ENCODE peak calls at places on chromosomes 13 and 19, in five cellular contexts. S, E, L, K and N are unnamed samples.

GRCh38 chr19:22472180-22472637 is 50.1 kb upstream of the ZNF98 start:
- DNase-seq in L (no peak), K (no peak), E (no peak), S (no peak), N (no peak)

GRCh38 chr13:51814825-51815650 is 11.1 kb upstream of the DHRS12 start:
- DNase-seq in K (peak; percentile 77), S (peak; percentile 68), E (peak; percentile 59), L (peak; percentile 81), N (no peak)

GRCh38 chr19:17052439-17052838 is 22.8 kb downstream of the HAUS8 start:
- DNase-seq in S (no peak), K (peak; percentile 53), L (no peak), E (peak; percentile 60), N (no peak)

GRCh38 chr13:31699650-31700049 is 39.7 kb upstream of the RXFP2 start:
- DNase-seq in L (no peak), E (no peak), K (no peak), S (no peak), N (no peak)

GRCh38 chr13:74883834-74884233 is 598.1 kb downstream of the TBC1D4 start:
- DNase-seq in K (no peak), S (no peak), L (no peak), E (peak; percentile 25), N (no peak)

GRCh38 chr19:3046621-3047306 is 15.5 kb downstream of the TLE5 start:
- DNase-seq in K (peak; percentile 35), S (no peak), L (no peak), E (no peak), N (no peak)

GRCh38 chr13:110869805-110870706 is 44.8 kb downstream of the ANKRD10 start:
- DNase-seq in L (no peak), K (peak; percentile 60), E (peak; percentile 100), S (peak; percentile 87), N (peak; percentile 99)

GRCh38 chr13:102768914-102769313 is 4.7 kb downstream of the TEX30 start:
- DNase-seq in K (no peak), S (no peak), E (peak; percentile 41), L (no peak), N (no peak)

GRCh38 chr19:45762870-45763631 is 6.0 kb downstream of the SIX5 start:
- DNase-seq in S (no peak), K (no peak), L (no peak), E (no peak), N (no peak)

GRCh38 chr13:37709318-37709717 is 110.8 kb upstream of the POSTN start:
- DNase-seq in S (no peak), E (no peak), L (no peak), K (no peak), N (no peak)

GRCh38 chr13:93289842-93290241 is 63.2 kb downstream of the GPC6 start:
- DNase-seq in L (no peak), K (no peak), E (no peak), S (no peak), N (no peak)

GRCh38 chr13:21039097-21039800 is 22.1 kb downstream of the LATS2 start:
- DNase-seq in L (no peak), S (no peak), E (peak; percentile 18), K (no peak), N (no peak)

GRCh38 chr13:45299194-45299593 is 41.8 kb downstream of the TPT1 start:
- DNase-seq in E (peak; percentile 69), K (no peak), S (no peak), L (no peak), N (no peak)

GRCh38 chr19:38793186-38793585 is 4.2 kb downstream of the LGALS7B start:
- DNase-seq in E (peak; percentile 32), S (no peak), L (no peak), K (no peak), N (peak; percentile 51)

GRCh38 chr13:31972453-31972852 is 59.1 kb upstream of the FRY start:
- DNase-seq in K (no peak), S (no peak), L (no peak), E (no peak), N (no peak)

GRCh38 chr19:3343619-3344502 is 22.5 kb upstream of the NFIC start:
- DNase-seq in L (no peak), E (peak; percentile 92), S (peak; percentile 51), K (peak; percentile 72), N (peak; percentile 44)

GRCh38 chr19:35995655-35995993 is 636 bp downstream of the SDHAF1 start:
- DNase-seq in L (no peak), S (peak; percentile 74), K (peak; percentile 62), E (peak; percentile 28), N (no peak)

GRCh38 chr19:45448887-45449299 is 18.9 kb upstream of the FOSB start:
- DNase-seq in L (no peak), E (no peak), K (peak; percentile 45), S (no peak), N (no peak)

GRCh38 chr13:30340367-30341184 is 33.2 kb upstream of the KATNAL1 start:
- DNase-seq in L (no peak), S (no peak), K (peak; percentile 11), E (peak; percentile 95), N (peak; percentile 44)

GRCh38 chr13:52010890-52011689 is at the start of gene ATP7B:
- DNase-seq in S (peak; percentile 58), L (peak; percentile 44), E (no peak), K (peak; percentile 54), N (no peak)

GRCh38 chr19:677201-677600 is 1.0 kb downstream of the FSTL3 start:
- DNase-seq in E (peak; percentile 85), K (no peak), S (no peak), L (no peak), N (no peak)

GRCh38 chr13:106513025-106513424 is 22.4 kb downstream of the EFNB2 start:
- DNase-seq in S (no peak), E (peak; percentile 64), K (no peak), L (no peak), N (no peak)